ENCODE peak calls at places on chromosomes 5 and 9, in five cellular contexts. J is PC-3, Z is fibroblast of lung, E is keratinocyte, N is SK-N-SH. H is an unnamed sample.
A peak's percentile ranks its signal among the peaks of the same experiment; 100 is the strongest.

GRCh38 chr5:14187660-14188059 is 44.5 kb downstream of the TRIO start:
- DNase-seq in N (no peak), Z (no peak), E (no peak), J (peak; percentile 61), H (no peak)

GRCh38 chr5:154523104-154523503 is 45.1 kb upstream of the HAND1 start:
- DNase-seq in J (no peak), E (no peak), Z (no peak), N (no peak), H (no peak)

GRCh38 chr5:89120719-89121118 is 237.7 kb upstream of the MEF2C start:
- DNase-seq in E (no peak), J (no peak), Z (peak; percentile 21), N (no peak), H (no peak)

GRCh38 chr9:132372177-132373095 is 17.6 kb upstream of the SETX start:
- DNase-seq in E (no peak), J (peak; percentile 29), Z (no peak), N (peak; percentile 58), H (peak; percentile 73)

GRCh38 chr5:135398160-135398854 is 724 bp downstream of the MACROH2A1 start:
- DNase-seq in N (peak; percentile 74), J (peak; percentile 65), Z (peak; percentile 26), E (no peak), H (peak; percentile 50)

GRCh38 chr9:5269249-5269715 is 35.2 kb downstream of the RLN2 start:
- DNase-seq in N (no peak), Z (no peak), E (peak; percentile 2), J (peak; percentile 74), H (peak; percentile 22)

GRCh38 chr5:111119856-111120255 is 27.7 kb downstream of the WDR36 start:
- DNase-seq in Z (no peak), J (no peak), E (no peak), N (no peak), H (no peak)

GRCh38 chr9:104009853-104010252 is 84.3 kb upstream of the SMC2 start:
- DNase-seq in Z (no peak), E (no peak), J (no peak), N (no peak), H (no peak)

GRCh38 chr9:9614607-9615006 is 998.2 kb downstream of the PTPRD start:
- DNase-seq in Z (no peak), J (no peak), E (no peak), N (no peak), H (no peak)

GRCh38 chr9:4742246-4742645 is 1.2 kb upstream of the AK3 start:
- DNase-seq in Z (no peak), J (peak; percentile 24), E (no peak), N (no peak), H (no peak)

GRCh38 chr5:77356740-77357139 is 135.4 kb downstream of the WDR41 start:
- DNase-seq in Z (no peak), J (peak; percentile 24), E (no peak), N (no peak), H (peak; percentile 48)

GRCh38 chr5:74251106-74252032 is 389.2 kb downstream of the ENC1 start:
- DNase-seq in N (no peak), J (peak; percentile 91), E (peak; percentile 84), Z (peak; percentile 86), H (peak; percentile 96)

GRCh38 chr9:129353697-129354336 is 175.8 kb upstream of the IER5L start:
- DNase-seq in Z (no peak), J (no peak), N (no peak), E (no peak), H (no peak)

GRCh38 chr5:135119497-135119896 is 85.5 kb upstream of the PITX1 start:
- DNase-seq in E (no peak), J (no peak), N (no peak), Z (no peak), H (no peak)

GRCh38 chr9:36913393-36914211 is 120.5 kb downstream of the PAX5 start:
- DNase-seq in Z (no peak), N (no peak), E (no peak), J (no peak), H (no peak)

GRCh38 chr9:35287986-35288515 is 126.2 kb downstream of the UNC13B start:
- DNase-seq in Z (peak; percentile 20), N (no peak), E (no peak), J (no peak), H (no peak)

GRCh38 chr5:128101676-128102075 is 18.1 kb downstream of the SLC12A2 start:
- DNase-seq in E (no peak), Z (no peak), J (no peak), N (no peak), H (no peak)

GRCh38 chr5:126106032-126106431 is 317.2 kb upstream of the GRAMD2B start:
- DNase-seq in N (no peak), Z (peak; percentile 17), J (peak; percentile 37), E (peak; percentile 54), H (no peak)

GRCh38 chr5:59040007-59040803 is 457.3 kb downstream of the RAB3C start:
- DNase-seq in N (no peak), Z (peak; percentile 81), J (no peak), E (no peak), H (no peak)

GRCh38 chr5:138336952-138337684 is 948 bp upstream of the FAM53C start:
- DNase-seq in E (no peak), N (peak; percentile 87), J (no peak), Z (peak; percentile 91), H (peak; percentile 55)

GRCh38 chr9:133162802-133163558 is 734 bp downstream of the GBGT1 start:
- DNase-seq in E (no peak), Z (no peak), J (no peak), N (no peak), H (no peak)

GRCh38 chr9:136482793-136483588 is at the start of gene SEC16A:
- DNase-seq in E (peak; percentile 91), Z (peak; percentile 99), J (peak; percentile 89), N (peak; percentile 97), H (peak; percentile 80)

GRCh38 chr9:75451045-75451444 is 362.7 kb downstream of the OSTF1 start:
- DNase-seq in Z (no peak), J (no peak), N (no peak), E (no peak), H (no peak)

GRCh38 chr5:175448276-175448675 is 4.3 kb upstream of the DRD1 start:
- DNase-seq in E (no peak), Z (no peak), N (no peak), J (no peak), H (no peak)

GRCh38 chr5:153445875-153446567 is 44.4 kb upstream of the GRIA1 start:
- DNase-seq in J (peak; percentile 24), E (no peak), N (peak; percentile 19), Z (peak; percentile 21), H (no peak)

GRCh38 chr9:83620841-83621636 is 1.9 kb upstream of the IDNK start:
- DNase-seq in Z (peak; percentile 63), J (peak; percentile 64), E (no peak), N (peak; percentile 66), H (no peak)

GRCh38 chr5:90949469-90950358 is 391.1 kb downstream of the ADGRV1 start:
- DNase-seq in E (no peak), N (no peak), Z (no peak), J (peak; percentile 57), H (no peak)

GRCh38 chr5:122291000-122291592 is 20.9 kb upstream of the SNCAIP start:
- DNase-seq in E (no peak), Z (no peak), N (no peak), J (no peak), H (no peak)

GRCh38 chr5:133870661-133871060 is 97.8 kb downstream of the C5orf15 start:
- DNase-seq in J (peak; percentile 39), Z (peak; percentile 24), E (no peak), N (no peak), H (no peak)

GRCh38 chr5:157205708-157206107 is 25.1 kb downstream of the ITK start:
- DNase-seq in E (no peak), Z (no peak), J (no peak), N (no peak), H (no peak)

GRCh38 chr9:122930933-122931850 is at the start of gene ZBTB26:
- DNase-seq in Z (peak; percentile 93), J (peak; percentile 88), E (peak; percentile 61), N (peak; percentile 95), H (peak; percentile 90)

GRCh38 chr5:173324115-173325001 is 3.9 kb downstream of the STC2 start:
- DNase-seq in E (no peak), J (no peak), Z (peak; percentile 97), N (peak; percentile 94), H (no peak)

GRCh38 chr9:36575411-36575882 is 2.8 kb downstream of the MELK start:
- DNase-seq in Z (peak; percentile 64), E (no peak), J (peak; percentile 22), N (no peak), H (no peak)

GRCh38 chr5:1341863-1342262 is 3.0 kb downstream of the CLPTM1L start:
- DNase-seq in Z (no peak), E (no peak), N (no peak), J (no peak), H (no peak)

GRCh38 chr5:1343315-1343751 is 1.6 kb downstream of the CLPTM1L start:
- DNase-seq in N (no peak), E (no peak), J (no peak), Z (no peak), H (no peak)

GRCh38 chr5:1344975-1345838 is at the start of gene CLPTM1L:
- DNase-seq in J (peak; percentile 91), Z (peak; percentile 80), N (peak; percentile 99), E (no peak), H (peak; percentile 78)

GRCh38 chr5:1343931-1344901 is 683 bp downstream of the CLPTM1L start:
- DNase-seq in N (peak; percentile 66), Z (peak; percentile 7), J (no peak), E (no peak), H (peak; percentile 39)

DNA sequence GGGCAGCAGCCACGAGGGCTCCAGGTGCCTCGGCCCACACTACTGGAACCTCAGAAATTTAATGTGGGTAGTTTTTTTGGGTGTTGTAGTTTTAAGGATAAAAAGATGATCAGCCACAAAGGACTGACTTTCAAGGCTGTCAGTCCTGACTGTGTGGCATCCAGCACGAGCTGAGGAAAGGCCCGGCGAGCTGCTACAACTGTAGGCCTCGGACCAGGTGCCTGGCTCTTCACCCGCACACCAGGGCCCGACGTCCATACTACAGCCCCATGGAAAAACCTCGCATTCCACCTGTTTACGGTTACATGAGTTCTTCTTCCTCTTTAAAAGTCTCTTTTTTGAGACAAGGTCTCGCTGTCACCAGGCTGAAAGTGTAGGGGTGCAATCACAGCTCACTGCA is 2.6 kb downstream of the CLPTM1L start:
- DNase-seq in J (no peak), E (no peak), N (no peak), Z (no peak), H (no peak)
- H3K4me2 ChIP-seq in J (no peak overlapping the region), E (no peak overlapping the region), N (no peak overlapping the region), Z (no peak overlapping the region), H (no peak overlapping the region)

GRCh38 chr5:81696418-81697397 is 54.2 kb downstream of the SSBP2 start:
- DNase-seq in E (no peak), Z (no peak), J (no peak), N (no peak), H (no peak)
- H3K4me2 ChIP-seq in E (no peak overlapping the region), Z (no peak overlapping the region), J (no peak overlapping the region), N (no peak overlapping the region), H (no peak overlapping the region)

GRCh38 chr9:16289639-16290038 is 580.8 kb downstream of the BNC2 start:
- DNase-seq in E (no peak), J (no peak), Z (no peak), N (no peak), H (no peak)
- H3K4me2 ChIP-seq in E (no peak overlapping the region), J (no peak overlapping the region), Z (no peak overlapping the region), N (no peak overlapping the region), H (no peak overlapping the region)

DNA sequence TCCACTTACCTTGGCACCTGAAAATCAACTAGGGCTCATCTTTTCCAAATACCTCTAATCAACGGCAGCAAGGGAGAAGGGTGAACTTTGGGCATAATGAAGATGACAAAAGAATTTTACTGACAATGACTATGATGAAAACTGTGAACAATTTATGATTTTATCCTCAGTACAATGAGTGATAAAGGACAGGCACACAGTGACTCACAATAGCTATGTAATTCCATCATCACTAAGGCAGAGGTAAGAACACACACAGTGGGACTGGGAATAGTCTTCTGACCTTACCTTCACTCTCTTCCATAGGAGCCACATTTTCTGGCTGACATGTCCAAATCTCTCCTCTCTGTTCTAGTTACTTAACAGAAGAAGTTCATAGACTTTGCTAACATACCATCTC is 26.1 kb upstream of the KCNV2 start:
- DNase-seq in Z (no peak), N (no peak), E (no peak), J (no peak), H (no peak)
- H3K4me2 ChIP-seq in Z (no peak overlapping the region), N (peak overlapping the region; percentile 6), E (no peak overlapping the region), J (no peak overlapping the region), H (no peak overlapping the region)